ENCODE peak calls at places on chromosomes 12 and 14, in four cellular contexts. V is ovary, Z is left ventricle myocardium inferior, C is DND-41. A is an unnamed sample. For H3K27me3, the result is how much of the 10 kb centered on the place peaks cover.

GRCh38 chr12:23204933-23205778 is 580.2 kb downstream of the ETNK1 start:
- DNase-seq in V (no peak), Z (no peak), C (peak), A (no peak)

GRCh38 chr14:92930737-92931602 is 8.0 kb downstream of the CHGA start:
- DNase-seq in V (no peak), Z (no peak), C (no peak), A (no peak)

GRCh38 chr14:105577339-105577861 is 51.0 kb downstream of the TMEM121 start:
- DNase-seq in V (no peak), Z (no peak), C (no peak), A (peak)

GRCh38 chr14:77804592-77804991 is 4.7 kb downstream of the ADCK1 start:
- DNase-seq in V (no peak), Z (no peak), C (no peak), A (no peak)

GRCh38 chr12:47773062-47773857 is at the start of gene SLC48A1:
- DNase-seq in V (peak), Z (peak), C (peak), A (peak)

GRCh38 chr12:50788562-50788961 is 24.7 kb downstream of the ATF1 start:
- DNase-seq in V (no peak), Z (no peak), C (no peak), A (no peak)

GRCh38 chr12:132620893-132621656 is 2.5 kb downstream of the P2RX2 start:
- DNase-seq in V (no peak), Z (no peak), C (no peak), A (no peak)

GRCh38 chr12:102848832-102849231 is 68.2 kb downstream of the PAH start:
- DNase-seq in V (no peak), Z (no peak), C (no peak), A (no peak)

GRCh38 chr12:52575256-52575655 is 1.6 kb upstream of the KRT74 start:
- DNase-seq in V (no peak), Z (no peak), C (no peak), A (no peak)

GRCh38 chr12:38543151-38543550 is 226.6 kb downstream of the ALG10B start:
- DNase-seq in V (no peak), Z (no peak), C (no peak), A (peak)

GRCh38 chr14:101947577-101947903 is 16.8 kb upstream of the DYNC1H1 start:
- DNase-seq in V (no peak), Z (no peak), C (peak), A (no peak)

GRCh38 chr12:109130297-109130696 is 13.9 kb downstream of the ACACB start:
- DNase-seq in V (no peak), Z (no peak), C (no peak), A (no peak)

GRCh38 chr12:109130755-109131521 is 14.6 kb downstream of the ACACB start:
- DNase-seq in V (no peak), Z (peak), C (no peak), A (peak)

GRCh38 chr12:109131522-109132050 is 15.2 kb downstream of the ACACB start:
- DNase-seq in V (no peak), Z (peak), C (no peak), A (peak)

GRCh38 chr12:109137055-109137454 is 20.7 kb downstream of the ACACB start:
- DNase-seq in V (no peak), Z (no peak), C (no peak), A (no peak)

DNA sequence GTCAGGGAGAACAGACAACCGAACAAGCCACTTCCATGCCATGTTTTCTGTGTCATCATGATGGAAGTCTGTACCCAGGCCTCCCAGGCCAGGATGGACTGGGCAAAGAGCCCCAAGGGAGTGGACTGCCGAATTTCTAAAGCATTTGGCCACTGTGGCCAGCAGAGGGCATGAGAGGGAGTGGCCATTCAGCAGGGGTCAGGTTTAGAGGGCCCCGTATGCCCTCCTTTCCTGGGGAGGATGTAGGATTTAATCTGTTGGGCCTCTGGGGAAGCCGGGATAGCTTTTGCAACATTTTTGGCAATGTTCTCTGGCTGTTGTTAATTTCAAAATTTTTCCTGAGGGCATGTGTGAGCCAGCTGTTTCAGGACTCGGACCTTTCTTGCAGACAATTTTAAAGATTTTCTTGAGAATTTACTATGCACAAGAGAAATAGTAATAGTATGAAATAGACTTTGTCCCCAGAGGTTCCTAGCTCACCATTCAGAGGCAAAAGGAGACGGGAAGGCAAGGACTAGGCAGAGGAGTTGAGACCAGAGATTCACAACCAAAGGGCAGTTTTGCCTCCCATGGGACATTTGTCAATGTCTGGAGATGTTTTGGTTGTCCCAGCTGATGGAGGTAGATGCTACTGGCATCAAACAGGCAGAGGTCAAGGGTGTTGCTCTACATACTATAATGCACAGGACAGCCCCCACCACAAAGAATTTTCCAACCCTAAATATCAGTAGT is 18.0 kb downstream of the ACACB start:
- DNase-seq in V (no peak), Z (peak), C (no peak), A (no peak)
- TF ChIP-seq CTCF in V (no peak), Z (peak), C (peak), A (no peak)

DNA sequence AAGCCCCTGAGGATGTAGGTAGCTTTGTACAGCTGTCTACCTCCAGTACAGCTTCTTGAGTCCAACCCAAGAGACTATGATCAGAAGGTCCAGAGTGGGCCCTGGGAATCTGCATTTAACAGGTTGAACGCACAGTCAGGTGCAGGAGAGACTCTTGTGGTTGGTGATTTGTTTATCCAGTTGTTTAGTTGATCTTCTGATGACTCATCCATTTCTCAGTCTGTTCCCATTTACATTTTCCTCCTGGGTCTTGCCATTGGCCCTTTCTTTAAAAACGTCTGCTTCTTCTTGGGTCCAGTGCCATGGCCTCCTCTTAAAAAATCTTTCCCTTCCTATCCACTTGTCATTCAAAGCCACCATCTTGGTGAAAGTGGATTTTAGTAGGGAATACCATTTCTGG is 734.2 kb downstream of the MED13L start:
- DNase-seq in V (no peak), Z (no peak), C (no peak), A (no peak)
- H3K27ac ChIP-seq in V (no peak), Z (no peak), C (no peak), A (no peak)

GRCh38 chr12:3727877-3728632 is 24.9 kb downstream of the CRACR2A start:
- DNase-seq in V (no peak), Z (no peak), C (peak), A (no peak)
- H3K27me3 ChIP-seq in V (under half), Z (under half), C (under half), A (under half)

GRCh38 chr14:106840258-106840657 is 1313.9 kb downstream of the TMEM121 start:
- DNase-seq in V (no peak), Z (no peak), C (peak), A (no peak)
- TF ChIP-seq CTCF in V (no peak), Z (no peak), C (peak), A (no peak)

GRCh38 chr14:100314724-100315123 is 8.4 kb upstream of the SLC25A47 start:
- DNase-seq in V (no peak), Z (no peak), C (no peak), A (no peak)

GRCh38 chr14:100320157-100320856 is 2.8 kb upstream of the SLC25A47 start:
- DNase-seq in V (no peak), Z (no peak), C (no peak), A (no peak)

GRCh38 chr14:100317897-100318808 is 5.0 kb upstream of the SLC25A47 start:
- DNase-seq in V (peak), Z (peak), C (no peak), A (peak)

GRCh38 chr14:100313464-100314230 is 7.4 kb upstream of the SLC25A29 start:
- DNase-seq in V (no peak), Z (no peak), C (no peak), A (no peak)

GRCh38 chr14:100317389-100317788 is 5.8 kb upstream of the SLC25A47 start:
- DNase-seq in V (no peak), Z (no peak), C (no peak), A (no peak)
- H3K27ac ChIP-seq in V (no peak), Z (no peak), C (no peak), A (peak)